ENCODE peak calls at places on chromosomes 3 and 15, in eight cellular contexts. S is posterior cingulate gyrus, O is T follicular helper cell, I is iris pigment epithelial cell, P is HS-5, T is hippocampal formation, U is endothelial cell, B is GM10248. X is an unnamed sample.
A peak's percentile ranks its signal among the peaks of the same experiment; 100 is the strongest.

GRCh38 chr15:85582076-85582718 is 201.8 kb downstream of the AKAP13 start:
- DNase-seq in U (no peak), P (no peak), O (peak; percentile 39), T (no peak), B (peak; percentile 30), S (no peak), I (peak; percentile 51), X (no peak)

GRCh38 chr3:133444071-133444774 is 44.4 kb downstream of the BFSP2 start:
- DNase-seq in P (peak; percentile 46), B (no peak), O (no peak), I (peak; percentile 37), S (no peak), T (no peak), U (no peak), X (no peak)

GRCh38 chr15:79769081-79769481 is 127.7 kb downstream of the MTHFS start:
- DNase-seq in B (no peak), S (no peak), T (no peak), U (no peak), P (peak; percentile 15), I (peak; percentile 7), O (no peak), X (no peak)

GRCh38 chr15:58682234-58682633 is 67.3 kb downstream of the ADAM10 start:
- DNase-seq in P (no peak), S (no peak), O (no peak), T (no peak), I (no peak), U (no peak), B (no peak), X (no peak)

GRCh38 chr3:146308682-146309081 is 57.8 kb upstream of the PLSCR4 start:
- DNase-seq in S (no peak), O (no peak), T (no peak), B (no peak), I (peak; percentile 63), U (no peak), P (peak; percentile 86), X (no peak)

GRCh38 chr15:90594297-90594696 is 64.6 kb downstream of the CRTC3 start:
- DNase-seq in B (no peak), T (no peak), U (no peak), I (no peak), S (peak; percentile 64), O (peak; percentile 75), P (no peak), X (peak; percentile 33)

GRCh38 chr3:126548556-126549466 is 9.9 kb downstream of the C3orf22 start:
- DNase-seq in B (no peak), S (no peak), U (peak; percentile 2), O (no peak), P (no peak), T (no peak), I (no peak), X (no peak)

GRCh38 chr15:65032823-65033537 is 3.5 kb upstream of the MTFMT start:
- DNase-seq in P (no peak), U (peak; percentile 77), B (no peak), I (peak; percentile 54), T (no peak), O (peak; percentile 10), S (peak; percentile 40), X (no peak)

GRCh38 chr3:120855665-120856437 is 52.2 kb upstream of the STXBP5L start:
- DNase-seq in I (peak; percentile 39), O (no peak), B (no peak), S (peak; percentile 34), T (no peak), U (no peak), P (peak; percentile 60), X (peak; percentile 78)

GRCh38 chr3:182509844-182510460 is 283.4 kb upstream of the ATP11B start:
- DNase-seq in S (no peak), U (no peak), P (no peak), I (no peak), B (no peak), T (no peak), O (no peak), X (no peak)

GRCh38 chr15:47806008-47806407 is 88.7 kb downstream of the SEMA6D start:
- DNase-seq in P (no peak), I (no peak), T (no peak), U (no peak), O (no peak), B (no peak), S (no peak), X (no peak)

GRCh38 chr3:31613654-31614053 is 80.9 kb downstream of the STT3B start:
- DNase-seq in O (no peak), I (peak; percentile 47), S (no peak), T (no peak), B (no peak), P (no peak), U (no peak), X (no peak)

GRCh38 chr3:18840535-18841137 is 307.7 kb upstream of the KCNH8 start:
- DNase-seq in S (no peak), T (no peak), O (no peak), B (no peak), I (no peak), P (no peak), U (no peak), X (no peak)

GRCh38 chr3:129651316-129652202 is 45.1 kb upstream of the PLXND1 start:
- DNase-seq in B (no peak), P (peak; percentile 76), I (peak; percentile 83), O (no peak), U (no peak), S (peak; percentile 59), T (peak; percentile 66), X (peak; percentile 13)

GRCh38 chr3:88984832-88985231 is 122.6 kb upstream of the EPHA3 start:
- DNase-seq in U (no peak), T (no peak), O (no peak), S (no peak), P (no peak), B (no peak), I (no peak), X (no peak)

GRCh38 chr3:159884661-159885402 is 103.8 kb upstream of the IL12A start:
- DNase-seq in T (peak; percentile 69), O (no peak), U (no peak), S (no peak), P (peak; percentile 33), I (peak; percentile 57), B (peak; percentile 58), X (no peak)

GRCh38 chr3:194560047-194560446 is 73.2 kb downstream of the TMEM44 start:
- DNase-seq in S (no peak), I (no peak), T (no peak), B (no peak), O (no peak), P (no peak), U (no peak), X (no peak)

GRCh38 chr15:89444855-89445254 is 51.5 kb downstream of the RHCG start:
- DNase-seq in P (no peak), I (no peak), B (no peak), O (no peak), T (no peak), S (no peak), U (no peak), X (no peak)

GRCh38 chr3:194031867-194032635 is 103.9 kb upstream of the HES1 start:
- DNase-seq in B (no peak), T (no peak), O (no peak), U (no peak), I (no peak), P (no peak), S (no peak), X (no peak)

GRCh38 chr15:43199945-43200488 is 14.8 kb downstream of the CCNDBP1 start:
- DNase-seq in S (no peak), B (no peak), P (no peak), T (no peak), O (no peak), I (no peak), U (no peak), X (no peak)

GRCh38 chr15:57387644-57388076 is 11.4 kb downstream of the CGNL1 start:
- DNase-seq in U (no peak), T (no peak), O (no peak), P (no peak), B (no peak), I (no peak), S (no peak), X (no peak)

GRCh38 chr3:8561365-8561764 is 59.7 kb downstream of the LMCD1 start:
- DNase-seq in B (no peak), S (no peak), I (peak; percentile 49), O (no peak), P (no peak), T (no peak), U (no peak), X (no peak)

GRCh38 chr3:151386063-151386462 is 1.5 kb upstream of the P2RY12 start:
- DNase-seq in O (no peak), T (no peak), S (no peak), B (no peak), U (no peak), P (no peak), I (no peak), X (no peak)

GRCh38 chr3:14521611-14522010 is 18.5 kb downstream of the GRIP2 start:
- DNase-seq in S (peak; percentile 2), P (no peak), B (no peak), I (no peak), T (no peak), U (no peak), O (no peak), X (no peak)

GRCh38 chr3:13927295-13927694 is 47.4 kb upstream of the WNT7A start:
- DNase-seq in B (no peak), U (no peak), P (no peak), T (no peak), S (no peak), I (peak; percentile 3), O (no peak), X (no peak)

GRCh38 chr3:14518432-14518802 is 21.7 kb downstream of the GRIP2 start:
- DNase-seq in O (no peak), P (no peak), T (no peak), S (no peak), U (no peak), B (no peak), I (no peak), X (no peak)

GRCh38 chr3:64900916-64901903 is 213.4 kb upstream of the ADAMTS9 start:
- DNase-seq in T (no peak), U (no peak), O (no peak), S (no peak), P (no peak), I (peak; percentile 49), B (no peak), X (no peak)